ENCODE peak calls at places on chromosomes 1 and 21, in eight cellular contexts. U, T, M, B, I, W, Z and J are unnamed samples.
A peak's percentile ranks its signal among the peaks of the same experiment; 100 is the strongest.

GRCh38 chr1:40252601-40253000 is 4.9 kb downstream of the TMCO2 start:
- DNase-seq in U (no peak), T (no peak), M (no peak), B (no peak), I (no peak), W (no peak), Z (no peak), J (no peak)

GRCh38 chr1:8378202-8378601 is 60.3 kb downstream of the SLC45A1 start:
- DNase-seq in U (no peak), T (no peak), M (peak; percentile 78), B (no peak), I (no peak), W (no peak), Z (no peak), J (no peak)

GRCh38 chr1:70426154-70427131 is 15.4 kb downstream of the CTH start:
- DNase-seq in U (no peak), T (no peak), M (no peak), B (no peak), I (no peak), W (no peak), Z (no peak), J (no peak)

GRCh38 chr1:37633040-37633949 is 1.4 kb downstream of the RSPO1 start:
- DNase-seq in U (no peak), T (no peak), M (no peak), B (no peak), I (no peak), W (no peak), Z (no peak), J (no peak)

GRCh38 chr1:42682739-42683529 is 716 bp downstream of the YBX1 start:
- DNase-seq in U (peak; percentile 87), T (peak; percentile 35), M (peak; percentile 79), B (no peak), I (peak; percentile 77), W (peak; percentile 88), Z (peak; percentile 86), J (peak; percentile 44)

GRCh38 chr21:45894891-45895777 is 86.4 kb upstream of the COL6A1 start:
- DNase-seq in U (no peak), T (no peak), M (no peak), B (no peak), I (no peak), W (no peak), Z (no peak), J (no peak)

GRCh38 chr21:31630062-31630711 is 29.3 kb upstream of the SOD1 start:
- DNase-seq in U (peak; percentile 46), T (no peak), M (peak; percentile 96), B (peak; percentile 28), I (no peak), W (no peak), Z (no peak), J (peak; percentile 85)

GRCh38 chr1:4395676-4396075 is 258.7 kb upstream of the AJAP1 start:
- DNase-seq in U (no peak), T (no peak), M (no peak), B (no peak), I (no peak), W (no peak), Z (no peak), J (no peak)

GRCh38 chr1:232978091-232978634 is 27.8 kb downstream of the NTPCR start:
- DNase-seq in U (no peak), T (no peak), M (peak; percentile 19), B (no peak), I (no peak), W (peak; percentile 45), Z (peak; percentile 15), J (no peak)

GRCh38 chr1:69693921-69694320 is 126.2 kb downstream of the LRRC7 start:
- DNase-seq in U (no peak), T (no peak), M (no peak), B (no peak), I (no peak), W (no peak), Z (no peak), J (no peak)

GRCh38 chr1:98733782-98734112 is 72.2 kb downstream of the SNX7 start:
- DNase-seq in U (no peak), T (no peak), M (no peak), B (peak; percentile 10), I (no peak), W (no peak), Z (no peak), J (no peak)

GRCh38 chr1:233614743-233615521 is 1.0 kb downstream of the KCNK1 start:
- DNase-seq in U (no peak), T (no peak), M (no peak), B (no peak), I (no peak), W (peak; percentile 83), Z (peak; percentile 41), J (no peak)

DNA sequence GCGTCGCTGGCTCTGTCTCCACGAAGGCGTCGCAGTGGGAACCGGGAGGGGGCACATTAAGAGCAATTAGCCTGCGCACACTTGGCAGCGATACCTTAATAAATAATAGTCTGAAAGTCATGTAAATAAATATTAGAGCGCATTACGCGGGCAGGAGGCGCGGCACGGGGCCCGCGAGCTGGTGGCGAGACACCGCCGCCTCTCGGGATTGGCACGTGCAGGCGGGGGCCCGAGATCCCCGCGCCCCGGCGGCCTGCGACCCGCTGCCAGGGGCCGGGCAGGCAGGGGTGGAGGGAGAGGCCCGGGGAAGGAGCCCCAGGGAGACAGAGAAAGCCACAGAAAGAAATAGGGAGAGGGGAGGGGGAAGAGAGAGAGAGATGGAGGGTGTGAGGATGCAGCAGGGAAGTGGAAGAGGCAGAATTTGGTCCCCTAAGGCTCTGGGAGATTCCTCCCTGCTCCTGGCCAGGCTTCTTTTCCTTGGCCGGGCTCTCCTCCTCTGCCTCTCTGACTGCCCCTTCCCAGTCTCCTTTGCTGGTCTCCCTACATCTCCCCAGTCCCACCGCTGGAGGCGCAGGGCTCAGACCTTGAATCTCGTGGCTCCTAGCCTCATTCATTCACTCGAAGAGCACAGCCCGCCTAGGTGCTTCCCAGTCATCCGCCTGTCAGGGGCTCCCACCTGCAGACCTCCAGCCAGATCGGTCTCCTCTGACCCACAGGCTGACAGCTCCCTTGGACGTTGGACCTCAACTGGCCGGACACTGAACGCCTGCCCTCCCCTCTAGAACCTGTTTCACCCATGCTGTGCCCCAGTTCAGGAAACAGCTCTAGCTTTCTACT is 76.3 kb downstream of the VWA5B1 start:
- DNase-seq in U (no peak), T (no peak), M (peak; percentile 58), B (no peak), I (no peak), W (no peak), Z (peak; percentile 53), J (peak; percentile 22)
- TF ChIP-seq CTCF in U (peak; percentile 19), T (no peak), M (peak; percentile 66), B (peak; percentile 75), I (no peak), W (peak; percentile 36), Z (no peak), J (peak; percentile 70)

DNA sequence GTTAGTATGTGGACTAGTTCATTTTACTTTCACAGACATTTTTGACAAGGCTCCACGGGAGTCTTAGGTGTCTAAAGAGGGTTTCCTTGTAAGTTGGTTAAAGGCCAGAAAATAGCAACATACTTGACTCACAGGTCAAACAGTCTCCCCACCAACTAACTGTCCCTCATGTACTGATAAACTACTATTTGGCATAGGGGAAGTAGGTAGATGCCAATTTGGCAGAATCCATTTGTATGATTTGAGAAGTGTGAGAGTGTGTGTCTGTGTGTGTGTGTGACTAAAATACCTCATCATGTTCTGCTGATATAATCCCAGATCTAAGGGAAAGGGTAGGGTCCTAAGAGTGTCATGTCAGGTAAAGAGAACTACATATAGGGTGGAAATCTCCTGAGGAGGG is 151.8 kb downstream of the KCTD3 start:
- DNase-seq in U (no peak), T (no peak), M (no peak), B (no peak), I (no peak), W (no peak), Z (no peak), J (no peak)
- TF ChIP-seq CTCF in U (no peak), T (no peak), M (no peak), B (no peak), I (no peak), W (no peak), Z (no peak), J (no peak)

GRCh38 chr21:37917612-37918011 is 1.4 kb upstream of the KCNJ6 start:
- DNase-seq in U (no peak), T (no peak), M (peak; percentile 56), B (no peak), I (no peak), W (no peak), Z (no peak), J (peak; percentile 50)

GRCh38 chr21:37915516-37915915 is 741 bp downstream of the KCNJ6 start:
- DNase-seq in U (no peak), T (no peak), M (no peak), B (no peak), I (no peak), W (no peak), Z (no peak), J (no peak)

GRCh38 chr21:37915941-37916794 is at the start of gene KCNJ6:
- DNase-seq in U (no peak), T (no peak), M (peak; percentile 59), B (no peak), I (no peak), W (no peak), Z (no peak), J (no peak)

GRCh38 chr21:37914211-37914900 is 1.9 kb downstream of the KCNJ6 start:
- DNase-seq in U (no peak), T (no peak), M (peak; percentile 17), B (no peak), I (no peak), W (peak; percentile 5), Z (peak; percentile 32), J (no peak)

DNA sequence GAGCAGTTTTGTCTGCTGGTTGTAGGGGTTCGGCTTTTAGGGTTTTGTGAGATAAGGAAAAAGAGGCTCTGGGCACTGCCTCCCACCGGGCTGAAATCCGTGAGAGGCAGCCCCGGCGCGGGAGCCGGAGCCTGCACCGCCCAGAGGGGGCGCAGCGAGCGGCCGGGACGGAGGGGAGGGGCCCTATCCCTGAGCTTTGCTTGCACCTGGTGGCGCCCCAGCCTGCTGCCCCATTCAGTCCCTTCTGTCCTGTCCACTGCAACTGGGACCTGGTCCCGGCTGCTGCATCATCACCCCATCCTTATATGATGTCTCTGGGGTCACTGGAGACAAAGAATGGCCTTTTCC is 512 bp upstream of the KCNJ6 start:
- DNase-seq in U (no peak), T (no peak), M (no peak), B (no peak), I (no peak), W (no peak), Z (no peak), J (no peak)
- TF ChIP-seq CTCF in U (no peak), T (no peak), M (no peak), B (no peak), I (no peak), W (no peak), Z (no peak), J (peak; percentile 47)

GRCh38 chr1:103525114-103525606 is 339 bp upstream of the RNPC3 start:
- DNase-seq in U (no peak), T (no peak), M (peak; percentile 54), B (no peak), I (no peak), W (peak; percentile 46), Z (peak; percentile 21), J (peak; percentile 41)

GRCh38 chr1:103529746-103530145 is 4.2 kb downstream of the RNPC3 start:
- DNase-seq in U (no peak), T (no peak), M (no peak), B (no peak), I (no peak), W (no peak), Z (no peak), J (peak; percentile 33)

GRCh38 chr1:103527331-103527730 is 1.8 kb downstream of the RNPC3 start:
- DNase-seq in U (no peak), T (no peak), M (no peak), B (no peak), I (no peak), W (peak; percentile 15), Z (no peak), J (no peak)

GRCh38 chr1:103523346-103523745 is 2.2 kb upstream of the RNPC3 start:
- DNase-seq in U (no peak), T (no peak), M (no peak), B (no peak), I (no peak), W (no peak), Z (no peak), J (no peak)

GRCh38 chr1:103525607-103526507 is at the start of gene RNPC3:
- DNase-seq in U (peak; percentile 89), T (peak; percentile 73), M (peak; percentile 95), B (peak; percentile 67), I (peak; percentile 93), W (peak; percentile 90), Z (peak; percentile 84), J (peak; percentile 88)
- TF ChIP-seq CTCF in U (no peak), T (no peak), M (peak; percentile 6), B (no peak), I (no peak), W (peak; percentile 6), Z (no peak), J (peak; percentile 32)